ENCODE peak calls at places on chromosomes 11 and 22, in six cellular contexts. O is NCI-H1694 treated with DMSO at 0.1 percent for 48 hours; V is left kidney; T is stimulated activated CD4-positive, alpha-beta T cell treated with anti-CD3 and anti-CD28 coated beads, TNF-alpha, amount 100 ng/mL, for 1 hour; F is anterior cingulate cortex; Y is mucosa of gallbladder. R is an unnamed sample.

GRCh38 chr11:65915821-65916251 is 3.0 kb downstream of the C11orf68 start:
- DNase-seq in O (no peak), V (no peak), T (no peak), F (no peak), Y (peak), R (no peak)

GRCh38 chr11:46293066-46293465 is 15.6 kb downstream of the CREB3L1 start:
- DNase-seq in O (no peak), V (no peak), T (no peak), F (no peak), Y (no peak), R (no peak)

GRCh38 chr22:44483878-44484277 is 14.2 kb downstream of the RTL6 start:
- DNase-seq in O (no peak), V (no peak), T (no peak), F (no peak), Y (no peak), R (no peak)

GRCh38 chr11:26234451-26234850 is 97.5 kb upstream of the ANO3 start:
- DNase-seq in O (no peak), V (no peak), T (no peak), F (no peak), Y (no peak), R (no peak)

GRCh38 chr22:28783786-28784671 is 11.5 kb downstream of the CCDC117 start:
- DNase-seq in O (no peak), V (peak), T (no peak), F (no peak), Y (no peak), R (no peak)

GRCh38 chr11:85718126-85718943 is 32.3 kb upstream of the CCDC89 start:
- DNase-seq in O (no peak), V (no peak), T (no peak), F (no peak), Y (no peak), R (no peak)

GRCh38 chr22:38317995-38318715 is 922 bp upstream of the CSNK1E start:
- DNase-seq in O (no peak), V (peak), T (no peak), F (no peak), Y (peak), R (no peak)

GRCh38 chr11:1564535-1565172 is 7.4 kb downstream of the DUSP8 start:
- DNase-seq in O (peak), V (peak), T (no peak), F (no peak), Y (peak), R (peak)

GRCh38 chr11:8777907-8778767 is 95.5 kb downstream of the RPL27A start:
- DNase-seq in O (no peak), V (peak), T (no peak), F (peak), Y (no peak), R (no peak)

GRCh38 chr11:76621866-76622265 is 48.7 kb downstream of the LRRC32 start:
- DNase-seq in O (no peak), V (peak), T (no peak), F (no peak), Y (no peak), R (no peak)

GRCh38 chr11:4881860-4882500 is at the start of gene OR51T1:
- DNase-seq in O (no peak), V (peak), T (no peak), F (no peak), Y (no peak), R (no peak)

GRCh38 chr11:94885133-94885532 is 88.2 kb downstream of the CWC15 start:
- DNase-seq in O (peak), V (no peak), T (no peak), F (no peak), Y (no peak), R (peak)

GRCh38 chr11:15988693-15989231 is 367.6 kb downstream of the SOX6 start:
- DNase-seq in O (no peak), V (no peak), T (no peak), F (no peak), Y (no peak), R (no peak)

GRCh38 chr22:29705651-29706050 is 14.2 kb upstream of the CABP7 start:
- DNase-seq in O (no peak), V (no peak), T (no peak), F (no peak), Y (no peak), R (no peak)

GRCh38 chr22:47035443-47035881 is 273.0 kb downstream of the TBC1D22A start:
- DNase-seq in O (peak), V (no peak), T (no peak), F (no peak), Y (no peak), R (no peak)

GRCh38 chr11:102345923-102346322 is 1.1 kb upstream of the BIRC2 start:
- DNase-seq in O (no peak), V (peak), T (no peak), F (no peak), Y (no peak), R (no peak)

GRCh38 chr22:36277482-36278291 is 24.8 kb downstream of the APOL1 start:
- DNase-seq in O (peak), V (peak), T (peak), F (no peak), Y (peak), R (no peak)

GRCh38 chr22:27699676-27700075 is 101.9 kb downstream of the MN1 start:
- DNase-seq in O (no peak), V (peak), T (no peak), F (no peak), Y (no peak), R (no peak)

GRCh38 chr11:28760676-28761390 is 652.6 kb downstream of the METTL15 start:
- DNase-seq in O (no peak), V (no peak), T (no peak), F (no peak), Y (no peak), R (no peak)

GRCh38 chr22:41668971-41669911 is 19.4 kb downstream of the SNU13 start:
- DNase-seq in O (no peak), V (no peak), T (no peak), F (no peak), Y (no peak), R (no peak)

GRCh38 chr22:37161442-37161841 is 11.7 kb upstream of the IL2RB start:
- DNase-seq in O (no peak), V (no peak), T (no peak), F (no peak), Y (no peak), R (no peak)

GRCh38 chr22:37979782-37980181 is 4.6 kb downstream of the SOX10 start:
- DNase-seq in O (no peak), V (no peak), T (no peak), F (no peak), Y (no peak), R (no peak)

GRCh38 chr22:26981111-26981510 is 323.7 kb downstream of the MIAT start:
- DNase-seq in O (no peak), V (peak), T (no peak), F (no peak), Y (no peak), R (no peak)

GRCh38 chr22:39123811-39124668 is 27.0 kb downstream of the APOBEC3H start:
- DNase-seq in O (no peak), V (peak), T (no peak), F (no peak), Y (no peak), R (no peak)

GRCh38 chr22:40391417-40391816 is 21.0 kb downstream of the SGSM3 start:
- DNase-seq in O (no peak), V (no peak), T (no peak), F (no peak), Y (no peak), R (no peak)

GRCh38 chr11:98955551-98955950 is 65.2 kb upstream of the CNTN5 start:
- DNase-seq in O (no peak), V (no peak), T (no peak), F (no peak), Y (no peak), R (no peak)

GRCh38 chr22:36326178-36327161 is 61.3 kb downstream of the MYH9 start:
- DNase-seq in O (no peak), V (no peak), T (no peak), F (no peak), Y (no peak), R (no peak)

GRCh38 chr11:26753738-26754504 is 32.1 kb upstream of the SLC5A12 start:
- DNase-seq in O (peak), V (peak), T (no peak), F (peak), Y (peak), R (peak)

GRCh38 chr22:49867303-49868250 is 13.9 kb downstream of the ZBED4 start:
- DNase-seq in O (no peak), V (no peak), T (no peak), F (no peak), Y (no peak), R (no peak)

GRCh38 chr11:1072116-1072820 is 2.4 kb upstream of the MUC2 start:
- DNase-seq in O (no peak), V (peak), T (no peak), F (no peak), Y (no peak), R (no peak)

GRCh38 chr11:20397281-20397680 is 9.8 kb downstream of the PRMT3 start:
- DNase-seq in O (peak), V (peak), T (no peak), F (no peak), Y (no peak), R (peak)

GRCh38 chr11:48116843-48117242 is 99.8 kb upstream of the OR4B1 start:
- DNase-seq in O (no peak), V (no peak), T (no peak), F (no peak), Y (no peak), R (no peak)

GRCh38 chr11:119100246-119100959 is 1.2 kb downstream of the DPAGT1 start:
- DNase-seq in O (no peak), V (peak), T (no peak), F (no peak), Y (no peak), R (peak)

GRCh38 chr11:113159967-113160621 is 154.3 kb upstream of the TTC12 start:
- DNase-seq in O (no peak), V (no peak), T (no peak), F (no peak), Y (no peak), R (no peak)

GRCh38 chr11:125451400-125452124 is 44.5 kb downstream of the FEZ1 start:
- DNase-seq in O (peak), V (peak), T (no peak), F (peak), Y (peak), R (no peak)

R was measured in DMS 273 treated with DMSO at 0.1 percent for 48 hours.